ENCODE peak calls at places on chromosomes 16 and 17, in four cellular contexts. R is GM23338, H is lower leg skin, O is T-helper 17 cell. Q is an unnamed sample.

GRCh38 chr16:31464348-31464769 is 5.1 kb downstream of the ARMC5 start:
- DNase-seq in O (no peak), R (no peak), H (no peak), Q (no peak)

GRCh38 chr16:10265770-10266615 is 83.8 kb upstream of the GRIN2A start:
- DNase-seq in H (no peak), O (no peak), R (no peak), Q (no peak)

GRCh38 chr16:55179858-55180585 is 144.0 kb upstream of the IRX6 start:
- DNase-seq in O (no peak), R (no peak), H (peak; percentile 70), Q (no peak)

GRCh38 chr16:22099256-22099975 is 7.1 kb downstream of the VWA3A start:
- DNase-seq in O (no peak), R (no peak), H (no peak), Q (no peak)

GRCh38 chr17:58755269-58755576 is 431 bp upstream of the PPM1E start:
- DNase-seq in H (no peak), O (no peak), R (no peak), Q (no peak)

GRCh38 chr17:43401293-43401692 is 2.5 kb downstream of the ARL4D start:
- DNase-seq in R (no peak), H (no peak), O (no peak), Q (peak; percentile 91)

GRCh38 chr16:81646561-81646960 is 132.5 kb upstream of the PLCG2 start:
- DNase-seq in R (no peak), H (no peak), O (no peak), Q (no peak)

GRCh38 chr17:81915331-81915730 is 2.6 kb downstream of the SIRT7 start:
- DNase-seq in H (no peak), O (no peak), R (no peak), Q (no peak)

GRCh38 chr16:19706846-19707245 is 11.2 kb downstream of the KNOP1 start:
- DNase-seq in R (no peak), O (no peak), H (no peak), Q (no peak)

GRCh38 chr16:22369221-22369811 is 5.1 kb downstream of the CDR2 start:
- DNase-seq in R (no peak), H (no peak), O (no peak), Q (no peak)

GRCh38 chr17:79922161-79922569 is 82.9 kb upstream of the CBX4 start:
- DNase-seq in H (no peak), O (no peak), R (no peak), Q (no peak)

GRCh38 chr16:78505544-78506371 is 406.3 kb downstream of the WWOX start:
- DNase-seq in O (no peak), H (peak; percentile 88), R (peak; percentile 26), Q (no peak)

GRCh38 chr16:70253291-70254094 is 1.8 kb upstream of the EXOSC6 start:
- DNase-seq in H (peak; percentile 76), O (no peak), R (peak; percentile 86), Q (peak; percentile 14)

GRCh38 chr17:27535975-27536374 is 79.7 kb downstream of the KSR1 start:
- DNase-seq in H (no peak), O (no peak), R (no peak), Q (no peak)

GRCh38 chr17:15279011-15279477 is 13.9 kb upstream of the PMP22 start:
- DNase-seq in R (no peak), O (no peak), H (no peak), Q (peak; percentile 96)

GRCh38 chr16:55001931-55002330 is 71.3 kb downstream of the IRX5 start:
- DNase-seq in O (no peak), R (no peak), H (peak; percentile 4), Q (no peak)

GRCh38 chr17:67615736-67616135 is 102.0 kb upstream of the NOL11 start:
- DNase-seq in R (no peak), O (no peak), H (peak; percentile 45), Q (no peak)

GRCh38 chr17:66778531-66778930 is 56.4 kb upstream of the CACNG5 start:
- DNase-seq in H (no peak), O (no peak), R (no peak), Q (no peak)

GRCh38 chr17:46154151-46154816 is 38.9 kb downstream of the KANSL1 start:
- DNase-seq in H (no peak), R (no peak), O (no peak), Q (no peak)

GRCh38 chr17:10292057-10292931 is 80.5 kb downstream of the MYH13 start:
- DNase-seq in O (no peak), H (peak; percentile 84), R (peak; percentile 15), Q (no peak)

GRCh38 chr17:40095944-40096791 is 4.2 kb downstream of the NR1D1 start:
- DNase-seq in R (no peak), H (no peak), O (peak; percentile 75), Q (no peak)

GRCh38 chr17:4988168-4988567 is 693 bp upstream of the CAMTA2 start:
- DNase-seq in R (no peak), O (no peak), H (no peak), Q (no peak)

GRCh38 chr17:28926786-28927185 is 23.9 kb upstream of the DHRS13 start:
- DNase-seq in H (no peak), O (no peak), R (no peak), Q (no peak)